ENCODE peak calls at places on chromosomes 11 and 22, in nine cellular contexts. A is kidney, K is cardiac fibroblast, J is adrenal gland, N is fibroblast of the aortic adventitia, H is thyroid gland, M is AG04450, X is NB4, G is MM.1S. Q is an unnamed sample.

GRCh38 chr11:10622957-10623787 is 54.7 kb upstream of the LYVE1 start:
- DNase-seq in X (peak), M (no peak), J (peak), K (no peak), H (no peak), N (no peak), G (no peak), A (no peak), Q (no peak)

GRCh38 chr11:94544832-94545640 is 1.3 kb downstream of the FUT4 start:
- DNase-seq in X (peak), J (peak), K (no peak), H (peak), N (no peak), M (no peak), G (no peak), A (peak), Q (no peak)

GRCh38 chr11:134675983-134676382 is 263.9 kb upstream of the B3GAT1 start:
- DNase-seq in J (no peak), M (no peak), K (no peak), A (no peak), N (no peak), G (no peak), X (no peak), H (no peak), Q (no peak)

GRCh38 chr22:37623075-37624016 is 14.7 kb downstream of the GGA1 start:
- DNase-seq in H (peak), K (peak), X (peak), N (peak), A (no peak), M (no peak), J (peak), G (peak), Q (no peak)

GRCh38 chr11:17010851-17011420 is 3.3 kb downstream of the PLEKHA7 start:
- DNase-seq in A (no peak), M (no peak), X (no peak), J (no peak), H (no peak), G (no peak), K (no peak), N (no peak), Q (no peak)

GRCh38 chr22:31345331-31346254 is 553 bp downstream of the PATZ1 start:
- DNase-seq in J (peak), H (peak), N (peak), G (peak), M (peak), X (peak), A (peak), K (peak), Q (no peak)

GRCh38 chr22:46072030-46072881 is 78.1 kb upstream of the PPARA start:
- DNase-seq in X (peak), A (peak), J (peak), N (peak), H (peak), G (peak), M (no peak), K (peak), Q (no peak)

GRCh38 chr22:49514656-49515055 is 313.0 kb downstream of the BRD1 start:
- DNase-seq in N (no peak), X (no peak), A (no peak), K (no peak), G (no peak), J (no peak), M (no peak), H (no peak), Q (no peak)

GRCh38 chr11:46693597-46694012 is 6.8 kb downstream of the ARHGAP1 start:
- DNase-seq in X (no peak), K (peak), G (no peak), N (peak), M (no peak), J (peak), A (no peak), H (no peak), Q (no peak)

GRCh38 chr11:95831198-95831883 is 41.0 kb downstream of the CEP57 start:
- DNase-seq in N (peak), H (no peak), A (no peak), K (peak), J (no peak), X (no peak), G (no peak), M (peak), Q (peak)

GRCh38 chr22:37242395-37242918 is 1.6 kb downstream of the RAC2 start:
- DNase-seq in N (no peak), G (peak), A (peak), J (peak), H (peak), X (peak), K (peak), M (no peak), Q (no peak)

GRCh38 chr22:38864361-38865191 is 7.4 kb downstream of the CBX6 start:
- DNase-seq in X (no peak), H (peak), J (peak), M (no peak), A (no peak), N (peak), G (no peak), K (no peak), Q (no peak)

GRCh38 chr22:43789452-43789851 is 22.7 kb downstream of the EFCAB6 start:
- DNase-seq in K (peak), A (peak), J (peak), X (no peak), N (peak), G (no peak), M (peak), H (peak), Q (peak)

GRCh38 chr22:36056980-36057379 is 28.4 kb upstream of the RBFOX2 start:
- DNase-seq in A (no peak), G (no peak), J (no peak), X (no peak), K (peak), H (no peak), M (no peak), N (no peak), Q (no peak)

DNA sequence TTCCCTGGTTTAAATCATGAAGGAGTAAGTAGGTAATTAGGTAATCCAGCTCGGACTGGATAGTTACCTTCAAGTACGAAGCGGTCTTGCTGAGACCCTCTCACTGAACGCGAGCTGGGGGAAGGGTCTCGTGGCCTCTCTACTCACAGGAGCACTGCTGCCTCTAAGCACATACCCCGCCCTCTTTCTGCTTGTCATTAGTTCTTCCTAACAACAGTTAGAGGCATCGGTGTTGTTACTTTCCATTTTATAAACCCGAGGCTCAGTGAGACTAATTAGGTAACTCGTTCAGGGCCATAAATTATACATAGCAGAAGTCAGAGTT is 230.8 kb downstream of the ST3GAL4 start:
- DNase-seq in J (no peak), G (no peak), H (no peak), A (no peak), N (no peak), M (no peak), X (no peak), K (no peak), Q (no peak)
- H3K4me3 ChIP-seq in J (no peak), G (no peak), H (no peak), A (peak), N (peak), M (no peak), X (no peak), K (no peak), Q (peak)

GRCh38 chr11:65013692-65014145 is 241 bp upstream of the ARL2 start:
- DNase-seq in X (peak), A (peak), M (peak), N (peak), G (peak), K (peak), H (peak), J (peak), Q (peak)
- TF ChIP-seq CTCF in X (no peak), A (peak), M (no peak), N (peak), G (no peak), K (no peak), H (peak), J (peak), Q (no peak)

DNA sequence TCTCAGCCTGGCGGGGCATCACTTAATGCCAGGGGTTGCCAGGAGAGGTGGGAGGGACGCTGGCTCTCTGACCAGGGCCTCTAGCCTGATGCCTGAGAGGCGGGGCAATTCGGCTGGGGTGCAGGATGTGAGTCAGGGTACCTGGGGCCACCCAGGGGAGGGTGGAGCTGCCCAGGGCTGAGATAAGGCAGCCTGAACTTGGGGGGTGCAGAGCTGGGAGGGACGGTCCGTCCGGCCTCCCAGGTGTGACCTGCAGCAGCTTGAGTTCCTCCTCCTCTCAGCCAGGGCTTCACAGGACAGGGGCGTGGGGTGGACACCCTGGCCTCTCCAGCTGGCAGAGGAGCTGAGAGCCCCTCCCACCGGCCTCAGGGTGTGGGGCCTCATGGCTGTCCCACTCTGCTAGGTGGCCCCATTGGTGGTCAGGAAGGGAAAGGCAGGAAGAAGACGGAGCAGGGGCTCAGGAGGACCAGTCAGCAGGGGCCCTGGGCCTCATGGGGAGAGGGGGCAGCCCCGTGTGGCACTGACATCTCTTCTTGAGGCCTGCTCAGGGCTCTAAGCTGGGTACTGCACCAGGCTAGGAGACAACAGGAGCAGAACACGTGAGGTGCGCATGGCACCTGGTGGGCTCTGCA is 942 bp upstream of the RPS6KA4 start:
- DNase-seq in A (peak), K (peak), N (no peak), H (no peak), J (peak), M (no peak), G (no peak), X (peak), Q (no peak)
- H3K4me3 ChIP-seq in A (no peak), K (peak), N (peak), H (no peak), J (no peak), M (peak), G (peak), X (no peak), Q (peak)

DNA sequence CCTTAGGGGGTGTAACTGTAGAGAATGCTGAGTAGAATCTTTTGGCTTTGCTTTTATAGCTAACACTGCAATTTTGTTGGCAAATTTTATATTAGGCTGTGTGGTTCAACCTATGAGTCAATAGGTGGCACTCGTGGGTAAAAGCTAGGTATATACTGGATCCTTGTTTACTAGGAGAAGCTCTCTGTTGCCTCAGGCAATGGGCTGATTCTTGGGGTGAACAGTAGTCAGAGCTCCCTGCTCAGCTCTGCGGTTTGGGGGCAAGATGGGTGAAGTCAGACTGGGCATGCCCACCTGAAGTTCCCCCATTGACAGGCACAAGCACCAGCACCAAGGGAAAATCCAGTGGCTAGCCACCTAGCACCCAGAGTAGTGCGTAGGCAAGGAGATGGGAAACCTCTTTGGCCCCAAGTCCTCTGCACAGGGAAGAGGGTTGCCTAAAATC is 238.7 kb downstream of the FAM181B start:
- DNase-seq in K (no peak), J (no peak), N (no peak), A (no peak), X (peak), M (no peak), H (no peak), G (peak), Q (no peak)
- TF ChIP-seq CTCF in K (no peak), J (peak), N (no peak), A (no peak), X (peak), M (peak), H (no peak), G (peak), Q (no peak)

Q was measured in HFF-Myc.